ENCODE peak calls at places on chromosome 9, in four cellular contexts. Z is OCI-LY7, J is cardiac fibroblast, W is D721Med. X is an unnamed sample.

GRCh38 chr9:34993502-34994428 is 4.2 kb downstream of the DNAJB5 start:
- DNase-seq in J (peak; percentile 87), Z (no peak), W (no peak), X (peak; percentile 63)

GRCh38 chr9:134585021-134585561 is 56.5 kb upstream of the COL5A1 start:
- DNase-seq in W (no peak), J (no peak), Z (no peak), X (no peak)

GRCh38 chr9:124934290-124934689 is 6.6 kb downstream of the GOLGA1 start:
- DNase-seq in Z (peak; percentile 81), J (peak; percentile 54), W (no peak), X (no peak)

GRCh38 chr9:113154471-113154870 is 3.7 kb downstream of the SLC31A2 start:
- DNase-seq in Z (no peak), W (peak; percentile 48), J (peak; percentile 72), X (peak; percentile 33)

GRCh38 chr9:123679330-123679987 is 250.5 kb downstream of the DENND1A start:
- DNase-seq in J (no peak), Z (peak; percentile 96), W (no peak), X (no peak)

GRCh38 chr9:3887121-3887797 is 361.5 kb upstream of the RFX3 start:
- DNase-seq in Z (no peak), J (no peak), W (no peak), X (no peak)

GRCh38 chr9:125277411-125277810 is 15.8 kb downstream of the GAPVD1 start:
- DNase-seq in Z (no peak), W (no peak), J (no peak), X (no peak)

GRCh38 chr9:96566401-96567202 is 53.0 kb downstream of the CDC14B start:
- DNase-seq in Z (peak; percentile 74), J (peak; percentile 58), W (peak; percentile 26), X (peak; percentile 63)

GRCh38 chr9:95024097-95024671 is 293.3 kb downstream of the FANCC start:
- DNase-seq in J (peak; percentile 50), Z (no peak), W (no peak), X (no peak)

GRCh38 chr9:131449276-131449675 is 53.4 kb upstream of the POMT1 start:
- DNase-seq in W (no peak), Z (no peak), J (no peak), X (no peak)

DNA sequence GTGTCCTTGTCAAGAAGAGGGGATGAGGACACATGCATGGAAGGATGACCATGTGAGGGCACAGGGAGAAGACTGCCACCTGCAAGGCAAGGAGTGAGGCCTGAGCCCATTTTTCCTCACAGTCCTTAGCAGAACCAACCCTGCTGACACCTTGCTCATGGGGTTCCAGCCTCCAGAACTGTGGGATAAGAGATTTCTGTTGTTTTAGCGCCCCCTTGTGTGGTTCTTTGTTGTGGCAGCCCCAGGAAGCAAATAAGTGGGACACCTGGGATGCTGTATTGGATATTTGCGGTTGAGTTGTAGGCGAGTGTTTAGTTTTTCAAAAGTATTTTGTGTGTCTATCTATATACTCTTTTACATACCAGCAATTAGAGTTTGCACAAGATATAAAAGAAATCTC is 206.4 kb downstream of the NXNL2 start:
- DNase-seq in W (no peak), J (peak; percentile 61), Z (peak; percentile 18), X (peak; percentile 54)
- TF ChIP-seq CTCF in W (peak; percentile 14), J (peak; percentile 55), Z (peak; percentile 79), X (no peak)

GRCh38 chr9:87111010-87111409 is 163.7 kb upstream of the GAS1 start:
- DNase-seq in J (no peak), Z (no peak), W (no peak), X (no peak)

GRCh38 chr9:87108639-87109038 is 161.3 kb upstream of the GAS1 start:
- DNase-seq in J (no peak), Z (no peak), W (no peak), X (no peak)

GRCh38 chr9:87109182-87109581 is 161.9 kb upstream of the GAS1 start:
- DNase-seq in W (no peak), Z (no peak), J (peak; percentile 67), X (peak; percentile 53)

GRCh38 chr9:87109851-87110250 is 162.5 kb upstream of the GAS1 start:
- DNase-seq in Z (no peak), J (peak; percentile 87), W (no peak), X (peak; percentile 30)

GRCh38 chr9:87107072-87107471 is 159.8 kb upstream of the GAS1 start:
- DNase-seq in W (no peak), Z (peak; percentile 1), J (no peak), X (peak; percentile 62)
- TF ChIP-seq CTCF in W (peak; percentile 26), Z (peak; percentile 40), J (peak; percentile 19), X (no peak)

GRCh38 chr9:33042528-33042927 is 17.5 kb downstream of the DNAJA1 start:
- DNase-seq in Z (no peak), W (no peak), J (no peak), X (no peak)

GRCh38 chr9:33044162-33044673 is 19.1 kb downstream of the DNAJA1 start:
- DNase-seq in J (peak; percentile 95), Z (no peak), W (peak; percentile 35), X (peak; percentile 88)

GRCh38 chr9:33041459-33042188 is 16.6 kb downstream of the DNAJA1 start:
- DNase-seq in Z (no peak), W (no peak), J (peak; percentile 51), X (peak; percentile 50)

GRCh38 chr9:33048054-33048465 is 23.0 kb downstream of the DNAJA1 start:
- DNase-seq in Z (no peak), J (no peak), W (no peak), X (no peak)

DNA sequence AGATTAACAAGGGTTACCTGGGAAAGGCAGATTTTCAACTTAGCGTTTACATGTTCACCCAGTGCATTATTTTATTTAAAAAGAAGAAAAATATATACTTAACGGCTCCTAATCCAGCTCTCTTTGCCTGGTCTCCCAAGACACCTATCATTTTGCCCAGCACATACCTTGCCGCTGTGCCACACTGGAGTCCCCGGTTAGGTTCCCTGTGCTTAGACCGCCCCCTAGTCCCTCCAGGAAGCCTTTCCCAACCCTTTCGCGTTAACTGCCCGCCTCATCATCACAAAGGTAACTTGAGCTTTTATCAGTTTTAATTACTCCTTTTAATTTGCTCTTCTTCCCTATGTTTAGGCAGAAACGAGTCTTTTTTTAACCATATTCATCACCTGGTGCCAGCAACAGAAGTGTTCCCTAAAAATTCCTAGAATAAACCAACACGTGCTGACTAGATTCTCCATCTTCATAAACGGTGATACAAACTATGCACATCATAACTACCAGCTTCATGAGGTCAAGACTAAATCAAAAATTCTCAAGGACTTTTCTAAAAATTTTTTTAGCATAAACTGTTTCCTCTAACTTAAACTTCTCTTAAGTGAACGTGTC is 19.7 kb downstream of the DNAJA1 start:
- DNase-seq in W (no peak), J (peak; percentile 33), Z (no peak), X (peak; percentile 65)
- TF ChIP-seq CTCF in W (peak; percentile 44), J (peak; percentile 1), Z (no peak), X (no peak)

GRCh38 chr9:88380118-88380517 is 8.1 kb upstream of the SPIN1 start:
- DNase-seq in W (no peak), Z (no peak), J (no peak), X (no peak)

GRCh38 chr9:88373018-88373417 is 15.2 kb upstream of the SPIN1 start:
- DNase-seq in W (no peak), J (no peak), Z (no peak), X (no peak)

GRCh38 chr9:88379352-88379751 is 8.9 kb upstream of the SPIN1 start:
- DNase-seq in J (no peak), Z (no peak), W (no peak), X (no peak)

GRCh38 chr9:88378317-88378716 is 9.9 kb upstream of the SPIN1 start:
- DNase-seq in J (peak; percentile 22), Z (no peak), W (no peak), X (no peak)
- TF ChIP-seq CTCF in J (peak; percentile 24), Z (no peak), W (no peak), X (no peak)

GRCh38 chr9:72843525-72844439 is 109.1 kb downstream of the ALDH1A1 start:
- DNase-seq in Z (no peak), J (no peak), W (no peak), X (peak; percentile 12)
- TF ChIP-seq CTCF in Z (no peak), J (peak; percentile 6), W (no peak), X (no peak)

GRCh38 chr9:21653589-21653988 is 148.8 kb upstream of the MTAP start:
- DNase-seq in W (no peak), Z (no peak), J (no peak), X (no peak)
- TF ChIP-seq CTCF in W (no peak), Z (no peak), J (no peak), X (no peak)

X was measured in MCF 10A.